ENCODE peak calls at places on chromosomes 4 and X, in eight cellular contexts. H is SK-N-SH, F is HCT116, Y is A549, S is H1, P is K562, J is HepG2, Q is GM12878. E is an unnamed sample. For H3K9me3, the result is how much of the 10 kb centered on the place peaks cover.

GRCh38 chrX:154542723-154543424 is 3.8 kb downstream of the G6PD start:
- DNase-seq in H (no peak), J (peak), P (no peak), F (no peak), Y (peak), Q (no peak), S (no peak), E (no peak)

GRCh38 chrX:97260679-97261078 is 377.0 kb downstream of the RPA4 start:
- DNase-seq in P (no peak), Q (no peak), Y (no peak), J (no peak), H (no peak), S (no peak), F (no peak), E (no peak)

GRCh38 chr4:70714061-70714468 is 7.7 kb upstream of the RUFY3 start:
- DNase-seq in F (no peak), Y (no peak), J (peak), Q (no peak), P (no peak), S (no peak), H (no peak), E (no peak)

GRCh38 chr4:177182156-177182555 is 127.5 kb upstream of the NEIL3 start:
- DNase-seq in H (no peak), Q (no peak), Y (no peak), S (no peak), F (no peak), J (no peak), P (no peak), E (no peak)

GRCh38 chr4:38566811-38567398 is 97.1 kb upstream of the KLF3 start:
- DNase-seq in J (no peak), Y (no peak), F (no peak), S (no peak), Q (no peak), P (no peak), H (no peak), E (no peak)

GRCh38 chr4:189200346-189200745 is 740.3 kb upstream of the FRG1 start:
- DNase-seq in S (no peak), P (no peak), F (no peak), J (no peak), H (no peak), Y (no peak), Q (no peak), E (no peak)

GRCh38 chr4:48774760-48775398 is 5.2 kb downstream of the FRYL start:
- DNase-seq in P (no peak), F (no peak), H (no peak), Y (no peak), Q (no peak), J (no peak), S (no peak), E (no peak)

GRCh38 chr4:106343865-106344264 is 24.7 kb downstream of the GIMD1 start:
- DNase-seq in F (no peak), H (no peak), P (no peak), Y (peak), S (no peak), Q (no peak), J (no peak), E (no peak)

GRCh38 chrX:150253946-150254615 is 109.0 kb upstream of the MAMLD1 start:
- DNase-seq in H (no peak), J (no peak), Y (no peak), Q (no peak), F (no peak), S (peak), P (no peak), E (no peak)

GRCh38 chr4:66376921-66377320 is 706.6 kb upstream of the EPHA5 start:
- DNase-seq in J (no peak), F (no peak), Q (no peak), P (no peak), S (no peak), Y (no peak), H (no peak), E (peak)

GRCh38 chr4:187304131-187304530 is 580.5 kb upstream of the FAT1 start:
- DNase-seq in J (no peak), Q (no peak), S (no peak), F (no peak), H (no peak), P (no peak), Y (no peak), E (no peak)

GRCh38 chr4:55808187-55808586 is 11.4 kb upstream of the EXOC1L start:
- DNase-seq in J (no peak), H (peak), Q (no peak), S (no peak), F (no peak), Y (no peak), P (no peak), E (no peak)
- TF ChIP-seq MAX in J (no peak), H (no peak), Q (no peak), S (no peak), F (no peak), Y (no peak), P (no peak), E (no peak)

DNA sequence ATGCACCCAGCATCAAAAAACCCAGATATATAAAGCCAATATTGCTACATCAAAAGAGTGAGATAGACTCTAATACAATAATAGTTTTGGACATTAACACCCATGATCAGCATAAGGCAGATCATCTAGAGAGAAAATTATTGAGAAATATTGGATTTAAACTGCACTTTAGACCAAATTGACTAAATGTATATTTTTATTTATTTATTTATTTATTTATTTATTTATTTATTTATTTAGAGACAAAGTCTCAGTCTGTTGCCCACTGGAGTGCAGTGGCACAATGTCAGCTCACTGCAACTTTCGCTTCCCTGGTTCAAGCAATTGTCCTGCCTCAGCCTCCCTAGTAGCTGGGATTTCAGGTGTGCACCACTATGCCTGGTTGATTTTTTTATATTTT is 193.0 kb downstream of the KLHL4 start:
- DNase-seq in P (no peak), S (no peak), Q (no peak), Y (no peak), H (no peak), J (no peak), F (no peak), E (no peak)
- H3K9me3 ChIP-seq in P (under half), S (under half), Q (under half), Y (under half), H (under half), J (under half), F (under half), E (under half)

DNA sequence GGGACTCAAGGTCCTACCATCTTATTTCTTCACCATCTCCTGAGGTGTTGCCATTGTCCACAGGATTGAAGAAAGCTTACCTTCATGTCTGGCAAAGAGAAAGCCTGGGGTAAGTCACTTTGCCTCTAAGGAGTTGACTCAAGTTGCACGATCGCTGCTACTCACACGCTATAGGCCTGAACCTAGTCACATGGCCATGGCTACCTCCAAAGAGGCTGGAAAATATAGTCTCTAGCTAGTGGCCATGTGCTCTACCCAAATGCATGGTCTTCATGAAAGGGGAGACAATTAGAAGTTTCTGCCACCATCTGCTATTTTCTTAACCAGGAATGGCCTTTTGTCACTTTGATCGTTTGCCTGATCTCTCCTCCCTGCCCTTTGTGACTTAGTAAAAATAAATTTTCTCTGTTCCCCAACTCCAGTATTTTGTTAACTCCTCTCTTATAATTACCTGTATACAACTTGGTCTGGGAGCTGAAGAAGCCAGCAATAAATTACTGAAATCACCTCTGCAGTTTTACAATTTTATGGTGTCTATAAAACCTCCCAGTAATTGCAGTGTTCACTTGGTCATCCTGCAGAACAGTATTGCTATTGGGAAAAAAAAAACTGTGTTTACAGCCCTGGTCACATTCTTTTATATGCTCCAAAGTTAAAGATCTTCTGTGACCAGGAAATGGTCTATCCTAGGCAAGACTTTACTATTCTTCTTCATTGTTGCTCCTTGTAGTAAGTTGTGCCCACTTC is 126.7 kb upstream of the TSPAN5 start:
- DNase-seq in Y (no peak), J (no peak), P (no peak), S (no peak), H (no peak), Q (no peak), F (no peak), E (no peak)
- H3K27ac ChIP-seq in Y (no peak), J (no peak), P (no peak), S (no peak), H (no peak), Q (no peak), F (no peak), E (no peak)

GRCh38 chrX:723781-724180 is 93.2 kb downstream of the SHOX start:
- DNase-seq in J (no peak), Q (no peak), Y (peak), F (no peak), P (no peak), S (no peak), H (no peak), E (no peak)
- TF ChIP-seq MAX in J (no peak), Q (no peak), Y (no peak), F (no peak), P (no peak), S (no peak), H (no peak), E (no peak)

GRCh38 chrX:9724711-9725110 is 40.9 kb downstream of the GPR143 start:
- DNase-seq in S (no peak), Y (no peak), H (no peak), J (no peak), Q (no peak), P (no peak), F (no peak), E (no peak)
- H3K9me3 ChIP-seq in S (under half), Y (under half), H (under half), J (under half), Q (under half), P (under half), F (under half), E (under half)

DNA sequence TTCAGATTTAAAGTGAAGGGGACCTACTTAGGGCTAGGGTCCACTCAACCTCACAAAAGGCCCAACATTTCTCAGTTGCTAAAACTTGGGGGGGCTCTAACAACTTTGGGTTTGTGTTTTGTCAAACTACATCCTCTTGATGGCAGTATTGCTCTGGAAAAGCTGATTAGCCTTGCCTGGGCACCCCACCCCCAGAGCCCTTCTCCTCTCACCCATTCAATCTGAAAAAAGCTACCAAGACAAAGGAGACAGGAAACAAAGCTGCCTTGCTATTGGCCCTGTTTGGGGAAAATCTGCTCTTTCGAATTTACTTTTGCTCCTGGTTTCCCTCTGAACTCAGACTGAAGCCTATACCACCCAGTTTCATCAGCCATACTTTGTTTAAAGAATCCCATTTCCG is 195.2 kb upstream of the STK26 start:
- DNase-seq in P (peak), J (no peak), Q (peak), H (peak), Y (peak), F (no peak), S (no peak), E (peak)
- H3K27ac ChIP-seq in P (peak), J (no peak), Q (peak), H (no peak), Y (no peak), F (no peak), S (no peak), E (no peak)

DNA sequence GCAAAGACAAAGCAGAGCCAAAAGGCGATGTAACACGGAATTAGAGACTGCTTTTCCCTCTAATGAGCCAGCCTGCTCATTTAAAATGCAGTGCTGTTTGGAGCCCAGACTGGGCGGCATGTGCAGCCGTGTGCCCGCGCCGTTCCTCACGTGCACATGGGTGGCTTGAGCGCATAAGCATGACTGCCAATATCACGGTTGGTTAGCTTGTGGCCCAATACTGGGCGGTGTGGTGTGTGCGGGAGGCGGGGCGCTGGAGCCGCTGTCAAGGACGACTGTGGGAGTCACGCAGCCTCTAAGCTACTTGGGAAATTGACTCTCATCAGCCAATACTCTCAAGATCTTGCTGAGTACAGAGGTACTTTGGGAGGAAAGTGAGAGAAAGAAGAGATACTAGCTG is 86.9 kb upstream of the SCOC start:
- DNase-seq in H (peak), S (no peak), Y (no peak), Q (no peak), F (no peak), P (no peak), J (no peak), E (no peak)
- TF ChIP-seq MAX in H (peak), S (no peak), Y (no peak), Q (no peak), F (no peak), P (no peak), J (no peak), E (no peak)

DNA sequence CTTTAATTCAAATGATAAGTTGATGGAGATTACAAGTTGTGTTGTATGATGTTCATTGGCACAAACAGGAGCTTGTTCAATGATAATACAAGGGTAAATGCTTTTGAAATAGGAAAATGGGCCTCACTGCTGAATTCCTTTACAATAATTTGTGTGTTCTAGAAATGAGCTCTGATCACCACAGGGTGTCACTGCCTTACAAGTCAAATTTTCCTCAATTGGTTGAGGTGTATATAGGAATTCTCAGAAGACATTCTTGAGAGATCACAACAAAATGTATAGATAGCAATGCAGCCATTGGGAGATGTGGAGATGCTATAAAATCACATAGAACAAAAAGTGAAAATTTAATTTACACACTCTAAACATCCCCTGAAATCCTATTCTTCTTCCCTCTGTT is 49.6 kb downstream of the KLF8 start:
- DNase-seq in J (peak), F (peak), P (no peak), Q (no peak), H (peak), S (no peak), Y (peak), E (peak)
- H3K9me3 ChIP-seq in J (under half), F (under half), P (under half), Q (under half), H (under half), S (under half), Y (under half), E (under half)

E was measured in endothelial cell of umbilical vein.